ENCODE peak calls at places on chromosomes 7 and 10, in nine cellular contexts. T is Right ventricle myocardium superior; X is activated CD4-positive, CD25-positive, alpha-beta regulatory T cell treated with anti-CD3 and anti-CD28 coated beads, Interleukin-2, amount 50 U/mL, for 16 hours; G is Caki2; A is activated CD4-positive, alpha-beta T cell treated with anti-CD3 and anti-CD28 coated beads, Interleukin-2, amount 50 U/mL, for 4 hours; Q is kidney tubule cell; L is PC-9; K is activated CD8-positive, alpha-beta memory T cell treated with anti-CD3 and anti-CD28 coated beads, Interleukin-2, amount 50 U/mL, for 48 hours; C is EL. D is an unnamed sample.

GRCh38 chr7:20220824-20221547 is 3.8 kb upstream of the MACC1 start:
- DNase-seq in T (no peak), K (no peak), L (no peak), Q (peak), G (no peak), C (peak), X (no peak), A (no peak), D (peak)

GRCh38 chr10:37789590-37789989 is 67.8 kb downstream of the ZNF248 start:
- DNase-seq in L (peak), C (no peak), T (no peak), G (no peak), X (no peak), A (no peak), K (no peak), Q (no peak), D (no peak)

GRCh38 chr7:122673951-122674350 is 25.0 kb downstream of the RNF133 start:
- DNase-seq in X (no peak), A (no peak), G (no peak), C (no peak), T (no peak), Q (no peak), L (no peak), K (no peak), D (no peak)

GRCh38 chr7:140638311-140638791 is 2.3 kb downstream of the DENND2A start:
- DNase-seq in Q (peak), T (no peak), L (peak), G (no peak), A (no peak), X (no peak), C (peak), K (no peak), D (no peak)

GRCh38 chr7:157204134-157204533 is 65.4 kb downstream of the UBE3C start:
- DNase-seq in Q (no peak), X (no peak), L (no peak), C (no peak), K (no peak), T (no peak), A (no peak), G (no peak), D (no peak)

GRCh38 chr10:14326581-14326980 is 4.1 kb downstream of the FRMD4A start:
- DNase-seq in L (no peak), C (no peak), Q (peak), A (no peak), K (no peak), X (no peak), G (no peak), T (no peak), D (no peak)

GRCh38 chr7:138887872-138888656 is 90.1 kb upstream of the ATP6V0A4 start:
- DNase-seq in A (no peak), C (no peak), G (no peak), K (no peak), T (no peak), X (no peak), Q (no peak), L (no peak), D (no peak)

GRCh38 chr7:47298636-47299035 is 283.3 kb downstream of the TNS3 start:
- DNase-seq in X (no peak), L (no peak), G (no peak), K (no peak), A (no peak), C (no peak), Q (no peak), T (no peak), D (no peak)

GRCh38 chr7:7385421-7385820 is 150.3 kb downstream of the COL28A1 start:
- DNase-seq in X (no peak), A (no peak), G (no peak), L (peak), K (no peak), T (no peak), Q (no peak), C (no peak), D (no peak)

GRCh38 chr7:99407849-99408346 is 499 bp downstream of the PDAP1 start:
- DNase-seq in Q (peak), G (peak), L (peak), K (peak), T (peak), A (peak), X (no peak), C (peak), D (peak)

GRCh38 chr10:26857991-26858706 is 2.6 kb downstream of the ABI1 start:
- DNase-seq in C (peak), X (no peak), T (no peak), G (peak), L (no peak), A (no peak), K (no peak), Q (peak), D (peak)

GRCh38 chr7:39580150-39580874 is 14.1 kb downstream of the YAE1 start:
- DNase-seq in L (peak), X (peak), C (peak), G (peak), A (peak), T (peak), Q (peak), K (peak), D (peak)

GRCh38 chr10:102519246-102519805 is 15.6 kb downstream of the SUFU start:
- DNase-seq in T (no peak), G (no peak), A (no peak), C (no peak), X (no peak), Q (peak), L (no peak), K (no peak), D (no peak)

GRCh38 chr7:12518920-12519681 is 51.4 kb upstream of the SCIN start:
- DNase-seq in C (peak), A (no peak), Q (peak), T (no peak), X (no peak), L (no peak), G (peak), K (no peak), D (peak)

GRCh38 chr7:25861704-25862253 is 290.2 kb upstream of the NFE2L3 start:
- DNase-seq in K (no peak), A (no peak), G (no peak), C (no peak), T (no peak), X (no peak), Q (no peak), L (no peak), D (no peak)

GRCh38 chr7:111091623-111092370 is 870 bp downstream of the LRRN3 start:
- DNase-seq in Q (no peak), C (no peak), T (no peak), L (no peak), G (no peak), A (no peak), X (no peak), K (no peak), D (no peak)

GRCh38 chr7:42856605-42856987 is 55.3 kb downstream of the C7orf25 start:
- DNase-seq in T (no peak), C (no peak), A (no peak), G (no peak), X (no peak), Q (no peak), L (no peak), K (no peak), D (no peak)

GRCh38 chr7:100949931-100950443 is 653 bp downstream of the MUC3A start:
- DNase-seq in X (no peak), G (no peak), C (no peak), K (no peak), L (no peak), A (no peak), Q (no peak), T (no peak), D (no peak)

GRCh38 chr7:31126976-31127375 is 74.9 kb downstream of the ADCYAP1R1 start:
- DNase-seq in A (no peak), L (no peak), C (no peak), X (no peak), T (no peak), Q (peak), G (no peak), K (no peak), D (peak)

GRCh38 chr10:127889605-127890195 is 3.0 kb downstream of the CLRN3 start:
- DNase-seq in A (no peak), Q (peak), L (peak), C (peak), K (no peak), G (no peak), T (no peak), X (no peak), D (peak)

GRCh38 chr7:66539948-66540375 is 88.7 kb upstream of the KCTD7 start:
- DNase-seq in K (no peak), X (no peak), T (no peak), C (no peak), A (no peak), Q (no peak), L (no peak), G (no peak), D (no peak)

GRCh38 chr10:126204320-126204719 is 184.0 kb downstream of the ADAM12 start:
- DNase-seq in C (no peak), G (peak), L (peak), A (no peak), Q (peak), K (no peak), T (no peak), X (no peak), D (peak)

GRCh38 chr7:157439761-157440160 is 103.0 kb downstream of the DNAJB6 start:
- DNase-seq in C (no peak), K (no peak), G (no peak), A (no peak), L (no peak), X (no peak), T (no peak), Q (no peak), D (no peak)

GRCh38 chr10:70683601-70684329 is 11.5 kb downstream of the ADAMTS14 start:
- DNase-seq in K (no peak), A (no peak), X (no peak), G (no peak), Q (no peak), L (no peak), T (no peak), C (no peak), D (no peak)

GRCh38 chr10:17616403-17617030 is 657 bp downstream of the HACD1 start:
- DNase-seq in G (peak), C (peak), X (no peak), T (peak), Q (peak), A (peak), K (peak), L (peak), D (peak)

GRCh38 chr7:42678315-42678714 is 233.6 kb downstream of the C7orf25 start:
- DNase-seq in Q (no peak), T (no peak), K (no peak), X (no peak), G (no peak), L (no peak), C (no peak), A (no peak), D (no peak)

GRCh38 chr10:71638577-71639411 is 80.8 kb downstream of the C10orf105 start:
- DNase-seq in C (no peak), A (no peak), Q (no peak), G (no peak), T (no peak), X (no peak), L (no peak), K (no peak), D (no peak)

D was measured in A172.